ENCODE peak calls at places on chromosomes 12 and 14, in four cellular contexts. One of them, this sample, is unnamed.

GRCh38 chr12:75908961-75909699 is 122.4 kb downstream of the PHLDA1 start:
- DNase-seq in K562: no peak
- DNase-seq in WTC11: no peak
- DNase-seq in HepG2: peak
- DNase-seq in this sample: no peak

GRCh38 chr12:106369624-106370346 is 12.2 kb downstream of the POLR3B start:
- DNase-seq in WTC11: no peak
- DNase-seq in K562: no peak
- DNase-seq in HepG2: no peak
- DNase-seq in this sample: no peak

GRCh38 chr14:79656086-79656485 is 555.2 kb downstream of the DIO2 start:
- DNase-seq in K562: no peak
- DNase-seq in WTC11: no peak
- DNase-seq in HepG2: no peak
- DNase-seq in this sample: no peak

GRCh38 chr12:26402648-26403047 is 207.3 kb downstream of the SSPN start:
- DNase-seq in WTC11: peak
- DNase-seq in K562: no peak
- DNase-seq in HepG2: peak
- DNase-seq in this sample: no peak

GRCh38 chr14:25406818-25407217 is 356.9 kb upstream of the STXBP6 start:
- DNase-seq in HepG2: peak
- DNase-seq in K562: peak
- DNase-seq in WTC11: peak
- DNase-seq in this sample: peak

GRCh38 chr12:6271281-6271680 is 39.2 kb upstream of the PLEKHG6 start:
- DNase-seq in WTC11: no peak
- DNase-seq in HepG2: no peak
- DNase-seq in K562: no peak
- DNase-seq in this sample: no peak

GRCh38 chr14:101398011-101398410 is 163.3 kb upstream of the DIO3 start:
- DNase-seq in WTC11: no peak
- DNase-seq in K562: no peak
- DNase-seq in HepG2: no peak
- DNase-seq in this sample: no peak

GRCh38 chr14:74176404-74176788 is 62.9 kb upstream of the VSX2 start:
- DNase-seq in K562: no peak
- DNase-seq in WTC11: no peak
- DNase-seq in HepG2: no peak
- DNase-seq in this sample: no peak

GRCh38 chr12:51386361-51386760 is 4.8 kb downstream of the GALNT6 start:
- DNase-seq in HepG2: no peak
- DNase-seq in WTC11: no peak
- DNase-seq in K562: no peak
- DNase-seq in this sample: no peak

GRCh38 chr12:57240926-57241555 is 9.9 kb downstream of the STAC3 start:
- DNase-seq in HepG2: no peak
- DNase-seq in K562: no peak
- DNase-seq in WTC11: peak
- DNase-seq in this sample: no peak

GRCh38 chr14:93019367-93019843 is 96.3 kb downstream of the ITPK1 start:
- DNase-seq in K562: no peak
- DNase-seq in HepG2: peak
- DNase-seq in WTC11: no peak
- DNase-seq in this sample: no peak

GRCh38 chr12:66188584-66189475 is at the start of gene IRAK3:
- DNase-seq in WTC11: peak
- DNase-seq in K562: no peak
- DNase-seq in HepG2: no peak
- DNase-seq in this sample: no peak

GRCh38 chr14:100529561-100530031 is 57.6 kb downstream of the BEGAIN start:
- DNase-seq in K562: no peak
- DNase-seq in WTC11: peak
- DNase-seq in HepG2: no peak
- DNase-seq in this sample: no peak

GRCh38 chr12:82398883-82399282 is 40.6 kb downstream of the METTL25 start:
- DNase-seq in K562: no peak
- DNase-seq in WTC11: no peak
- DNase-seq in HepG2: no peak
- DNase-seq in this sample: no peak

GRCh38 chr14:88950069-88950468 is 125.6 kb downstream of the TTC8 start:
- DNase-seq in WTC11: no peak
- DNase-seq in HepG2: no peak
- DNase-seq in K562: no peak
- DNase-seq in this sample: no peak

GRCh38 chr12:109951136-109951535 is 45.0 kb downstream of the GIT2 start:
- DNase-seq in WTC11: no peak
- DNase-seq in HepG2: no peak
- DNase-seq in K562: no peak
- DNase-seq in this sample: no peak

GRCh38 chr12:52521175-52521574 is 981 bp upstream of the KRT5 start:
- DNase-seq in K562: peak
- DNase-seq in WTC11: no peak
- DNase-seq in HepG2: no peak
- DNase-seq in this sample: no peak

DNA sequence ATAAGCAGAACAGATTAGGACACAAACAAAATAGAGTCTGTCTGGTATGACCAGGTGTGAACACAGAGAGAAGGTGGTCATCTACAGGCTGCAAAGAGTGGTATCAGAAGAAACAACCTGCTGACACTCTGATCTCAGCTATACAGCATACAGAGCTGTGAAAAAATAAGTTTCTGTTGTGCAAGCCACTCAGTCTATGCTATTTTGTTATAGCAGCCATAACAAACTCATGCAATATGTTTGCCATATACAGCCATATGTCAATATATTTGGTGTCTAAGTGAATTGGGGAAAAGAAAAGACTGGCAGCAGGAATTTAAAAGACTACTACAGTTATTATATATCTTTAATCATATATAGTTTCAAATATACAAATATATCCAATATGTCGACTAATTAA is 300.9 kb downstream of the SOX5 start:
- DNase-seq in K562: no peak
- DNase-seq in HepG2: no peak
- DNase-seq in WTC11: no peak
- DNase-seq in this sample: no peak
- TF ChIP-seq ELF4 in K562: no peak
- TF ChIP-seq ELF4 in HepG2: no peak
- TF ChIP-seq ELF4 in WTC11: no peak
- TF ChIP-seq ELF4 in this sample: no peak

GRCh38 chr12:105357162-105357691 is 26.7 kb downstream of the C12orf75 start:
- DNase-seq in WTC11: no peak
- DNase-seq in HepG2: no peak
- DNase-seq in K562: no peak
- DNase-seq in this sample: no peak
- TF ChIP-seq SP1 in WTC11: no peak
- TF ChIP-seq SP1 in HepG2: no peak
- TF ChIP-seq SP1 in K562: no peak
- TF ChIP-seq SP1 in this sample: no peak

GRCh38 chr14:24351517-24351916 is 11.7 kb upstream of the RIPK3 start:
- DNase-seq in WTC11: no peak
- DNase-seq in HepG2: no peak
- DNase-seq in K562: no peak
- DNase-seq in this sample: no peak
- TF ChIP-seq ELF4 in WTC11: no peak
- TF ChIP-seq ELF4 in HepG2: no peak
- TF ChIP-seq ELF4 in K562: no peak
- TF ChIP-seq ELF4 in this sample: no peak

GRCh38 chr12:14911131-14911530 is 25.5 kb upstream of the MGP start:
- DNase-seq in K562: no peak
- DNase-seq in WTC11: no peak
- DNase-seq in HepG2: no peak
- DNase-seq in this sample: no peak

GRCh38 chr12:14910090-14910915 is 24.6 kb upstream of the MGP start:
- DNase-seq in HepG2: no peak
- DNase-seq in WTC11: no peak
- DNase-seq in K562: no peak
- DNase-seq in this sample: no peak

GRCh38 chr12:14915736-14916135 is 22.6 kb downstream of the ERP27 start:
- DNase-seq in HepG2: no peak
- DNase-seq in K562: no peak
- DNase-seq in WTC11: no peak
- DNase-seq in this sample: no peak

GRCh38 chr12:14907953-14908352 is 22.3 kb upstream of the MGP start:
- DNase-seq in HepG2: no peak
- DNase-seq in K562: no peak
- DNase-seq in WTC11: no peak
- DNase-seq in this sample: no peak

DNA sequence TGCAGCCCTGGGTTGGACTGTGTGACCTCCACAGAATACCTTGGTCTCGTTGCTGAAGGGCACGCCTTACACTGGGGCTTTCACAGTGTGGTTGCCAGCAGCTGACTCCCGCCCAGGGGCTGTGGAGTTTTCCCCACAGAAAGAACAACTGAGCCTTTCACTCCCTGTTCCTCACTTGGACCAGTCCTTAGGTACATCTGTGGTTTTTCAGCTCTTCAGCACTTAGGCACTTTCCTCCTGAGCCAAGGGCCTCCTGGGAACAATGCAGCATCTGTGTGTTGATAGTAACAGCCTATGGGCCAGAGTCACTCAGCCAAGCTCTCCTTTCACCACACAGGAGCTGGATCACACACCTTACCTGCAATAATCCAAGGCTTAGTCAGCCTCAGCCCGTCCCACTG is 25.0 kb downstream of the ERP27 start:
- DNase-seq in WTC11: no peak
- DNase-seq in HepG2: no peak
- DNase-seq in K562: no peak
- DNase-seq in this sample: no peak
- TF ChIP-seq SP1 in WTC11: no peak
- TF ChIP-seq SP1 in HepG2: no peak
- TF ChIP-seq SP1 in K562: no peak
- TF ChIP-seq SP1 in this sample: no peak

DNA sequence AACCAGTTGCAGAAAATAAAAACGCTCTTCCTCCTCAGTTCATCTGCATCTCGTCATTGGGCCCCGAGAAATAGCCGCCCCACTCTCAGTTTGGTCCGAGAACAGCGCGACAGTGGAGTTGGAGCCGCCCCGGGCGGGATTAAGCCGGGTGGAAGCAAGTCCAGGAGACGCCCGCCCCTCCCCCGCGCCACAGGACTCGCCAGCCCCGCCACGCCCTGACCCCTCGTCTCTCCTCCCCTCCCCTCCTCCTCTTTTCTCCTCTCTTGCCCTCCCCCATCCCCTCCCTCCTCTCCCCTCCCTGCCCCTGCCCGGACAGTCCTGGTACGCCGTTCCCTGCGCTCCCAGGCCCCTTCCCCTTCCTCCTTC is 83.8 kb downstream of the TNFAIP2 start:
- DNase-seq in WTC11: peak
- DNase-seq in HepG2: no peak
- DNase-seq in K562: peak
- DNase-seq in this sample: no peak
- TF ChIP-seq ELF4 in WTC11: no peak
- TF ChIP-seq ELF4 in HepG2: no peak
- TF ChIP-seq ELF4 in K562: no peak
- TF ChIP-seq ELF4 in this sample: no peak

DNA sequence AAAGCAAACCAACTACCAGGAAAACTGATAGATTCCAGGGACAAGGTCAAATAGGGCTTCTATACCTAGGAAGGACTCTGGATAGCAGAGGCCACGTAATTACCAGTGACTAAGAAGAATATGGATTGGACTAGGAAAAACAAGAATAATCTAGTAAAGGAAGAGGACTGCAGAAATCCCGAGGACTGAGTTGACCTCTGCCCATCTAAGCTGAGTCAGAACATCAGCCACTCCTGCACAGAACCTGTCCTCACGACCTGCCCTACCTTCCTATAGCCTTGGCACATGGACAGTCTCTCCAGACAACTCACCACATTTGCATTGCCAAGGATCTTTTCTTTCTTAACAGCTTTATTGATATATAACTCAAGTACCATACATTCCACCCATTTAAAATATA is 2.3 kb downstream of the OR6J1 start:
- DNase-seq in K562: no peak
- DNase-seq in WTC11: no peak
- DNase-seq in HepG2: no peak
- DNase-seq in this sample: no peak
- TF ChIP-seq SP1 in K562: no peak
- TF ChIP-seq SP1 in WTC11: no peak
- TF ChIP-seq SP1 in HepG2: no peak
- TF ChIP-seq SP1 in this sample: no peak

GRCh38 chr12:1606021-1606622 is 11.7 kb upstream of the FBXL14 start:
- DNase-seq in HepG2: peak
- DNase-seq in WTC11: peak
- DNase-seq in K562: peak
- DNase-seq in this sample: peak
- TF ChIP-seq ELF4 in HepG2: no peak
- TF ChIP-seq ELF4 in WTC11: no peak
- TF ChIP-seq ELF4 in K562: no peak
- TF ChIP-seq ELF4 in this sample: no peak